ENCODE peak calls at places on chromosomes 12 and 14, in four cellular contexts. W, U, O and P are unnamed samples.
A peak's percentile ranks its signal among the peaks of the same experiment; 100 is the strongest.

GRCh38 chr12:91133871-91134270 is 22.6 kb upstream of the LUM start:
- DNase-seq in O (peak; percentile 60), U (no peak), W (no peak), P (no peak)

GRCh38 chr12:123894823-123895338 is 77.8 kb downstream of the CCDC92 start:
- DNase-seq in U (no peak), W (no peak), O (no peak), P (no peak)

GRCh38 chr14:22839159-22839779 is 2.9 kb downstream of the MMP14 start:
- DNase-seq in U (no peak), O (no peak), W (no peak), P (no peak)

GRCh38 chr14:60915781-60916180 is 65.1 kb downstream of the TRMT5 start:
- DNase-seq in O (no peak), U (no peak), W (no peak), P (no peak)

GRCh38 chr12:76878045-76878898 is 547 bp downstream of the CSRP2 start:
- DNase-seq in O (no peak), W (peak; percentile 66), U (peak; percentile 1), P (no peak)

GRCh38 chr12:123741937-123742572 is 20.0 kb upstream of the DNAH10 start:
- DNase-seq in O (no peak), W (no peak), U (no peak), P (no peak)

GRCh38 chr12:96083020-96083489 is 47.7 kb upstream of the LTA4H start:
- DNase-seq in U (no peak), O (no peak), W (no peak), P (no peak)

GRCh38 chr14:23555882-23556699 is at the start of gene THTPA:
- DNase-seq in W (peak; percentile 93), U (peak; percentile 86), O (peak; percentile 63), P (peak; percentile 77)

GRCh38 chr14:76257111-76257803 is 105.5 kb downstream of the GPATCH2L start:
- DNase-seq in W (no peak), O (no peak), U (no peak), P (no peak)

GRCh38 chr12:103542078-103542477 is 45.0 kb upstream of the STAB2 start:
- DNase-seq in W (no peak), U (no peak), O (no peak), P (no peak)

GRCh38 chr14:52998376-52999010 is 47.6 kb upstream of the FERMT2 start:
- DNase-seq in U (no peak), O (peak; percentile 52), W (no peak), P (no peak)

GRCh38 chr12:56631790-56632700 is 1.9 kb upstream of the BAZ2A start:
- DNase-seq in W (peak; percentile 53), O (no peak), U (peak; percentile 62), P (no peak)

GRCh38 chr12:65205886-65206285 is 36.5 kb downstream of the LEMD3 start:
- DNase-seq in O (no peak), U (no peak), W (no peak), P (no peak)

GRCh38 chr12:121144416-121144914 is 11.8 kb downstream of the P2RX7 start:
- DNase-seq in O (peak; percentile 42), W (no peak), U (no peak), P (no peak)

GRCh38 chr14:33686218-33686617 is 264.7 kb downstream of the EGLN3 start:
- DNase-seq in U (no peak), O (peak; percentile 64), W (no peak), P (no peak)

GRCh38 chr12:104477812-104478388 is 21.2 kb downstream of the CHST11 start:
- DNase-seq in U (no peak), O (no peak), W (no peak), P (no peak)

GRCh38 chr12:110304061-110304551 is 23.1 kb downstream of the ATP2A2 start:
- DNase-seq in W (no peak), U (no peak), O (peak; percentile 65), P (no peak)

GRCh38 chr12:25924535-25925001 is 33.9 kb upstream of the RASSF8 start:
- DNase-seq in O (no peak), W (no peak), U (no peak), P (no peak)

GRCh38 chr12:11731455-11731854 is 82.0 kb downstream of the ETV6 start:
- DNase-seq in O (no peak), W (no peak), U (no peak), P (no peak)

GRCh38 chr12:3655331-3655900 is 97.5 kb downstream of the CRACR2A start:
- DNase-seq in W (peak; percentile 57), O (no peak), U (no peak), P (peak; percentile 29)

GRCh38 chr12:58310828-58311273 is 369.5 kb downstream of the ATP23 start:
- DNase-seq in O (peak; percentile 97), U (no peak), W (no peak), P (no peak)

GRCh38 chr14:72810201-72810600 is 83.7 kb downstream of the DPF3 start:
- DNase-seq in U (peak; percentile 43), O (no peak), W (no peak), P (no peak)

GRCh38 chr12:104433061-104433460 is 23.7 kb upstream of the CHST11 start:
- DNase-seq in O (no peak), W (no peak), U (no peak), P (no peak)

GRCh38 chr14:67971627-67972625 is 152.3 kb downstream of the RAD51B start:
- DNase-seq in W (no peak), O (no peak), U (no peak), P (no peak)

GRCh38 chr14:70622111-70622712 is 19.5 kb upstream of the TTC9 start:
- DNase-seq in O (no peak), W (peak; percentile 61), U (no peak), P (peak; percentile 43)

GRCh38 chr12:48189331-48190125 is 6.1 kb downstream of the CCDC184 start:
- DNase-seq in O (peak; percentile 40), W (peak; percentile 20), U (peak; percentile 30), P (peak; percentile 60)

GRCh38 chr12:84362552-84362897 is 550.1 kb downstream of the SLC6A15 start:
- DNase-seq in W (no peak), U (no peak), O (no peak), P (no peak)

GRCh38 chr12:88520436-88520820 is 59.8 kb downstream of the KITLG start:
- DNase-seq in W (no peak), O (no peak), U (no peak), P (no peak)

GRCh38 chr14:61653507-61653906 is 41.8 kb upstream of the HIF1A start:
- DNase-seq in W (no peak), U (no peak), O (peak; percentile 54), P (no peak)

GRCh38 chr12:49901986-49902385 is 1.7 kb downstream of the FAIM2 start:
- DNase-seq in U (no peak), W (no peak), O (no peak), P (no peak)

GRCh38 chr12:117882181-117882580 is 86.6 kb downstream of the KSR2 start:
- DNase-seq in W (no peak), O (no peak), U (no peak), P (no peak)

GRCh38 chr12:113917393-113917792 is 48.7 kb downstream of the RBM19 start:
- DNase-seq in W (no peak), U (no peak), O (no peak), P (no peak)

GRCh38 chr12:98156697-98157096 is 358.7 kb upstream of the TMPO start:
- DNase-seq in U (no peak), W (no peak), O (no peak), P (peak; percentile 34)

GRCh38 chr12:57435288-57435687 is 704 bp downstream of the INHBC start:
- DNase-seq in W (no peak), O (no peak), U (no peak), P (no peak)

GRCh38 chr14:73457050-73457934 is 1.1 kb downstream of the NUMB start:
- DNase-seq in W (peak; percentile 26), U (no peak), O (no peak), P (no peak)

GRCh38 chr14:79516009-79516408 is 695.3 kb downstream of the DIO2 start:
- DNase-seq in O (no peak), U (no peak), W (no peak), P (no peak)

GRCh38 chr14:79659995-79660975 is 551.0 kb downstream of the DIO2 start:
- DNase-seq in O (no peak), W (peak; percentile 26), U (no peak), P (peak; percentile 11)